ENCODE peak calls at places on chromosomes 2 and 18, in seven cellular contexts. C is GF-D8; H is globus pallidus; B is activated T-cell treated with anti-CD3 and anti-CD28 coated beads, Interleukin-2, amount 50 U/mL, for 1 hour; Q is type B pancreatic cell; J is tibial artery; X is activated CD4-positive, alpha-beta T cell treated with anti-CD3 and anti-CD28 coated beads, Interleukin-2, amount 10 ng/mL, durations not matched to agents 7 days and 5 days. M is an unnamed sample.

GRCh38 chr2:188046437-188046836 is 245.2 kb upstream of the GULP1 start:
- DNase-seq in C (no peak), H (no peak), B (no peak), Q (no peak), J (no peak), X (no peak), M (no peak)

GRCh38 chr2:119282966-119283511 is 59.4 kb downstream of the STEAP3 start:
- DNase-seq in C (no peak), H (peak), B (no peak), Q (no peak), J (peak), X (no peak), M (no peak)

GRCh38 chr2:3300224-3300623 is 77.4 kb downstream of the EIPR1 start:
- DNase-seq in C (no peak), H (no peak), B (no peak), Q (no peak), J (peak), X (no peak), M (no peak)

GRCh38 chr2:112152476-112153178 is 14.4 kb downstream of the FBLN7 start:
- DNase-seq in C (no peak), H (no peak), B (no peak), Q (peak), J (no peak), X (no peak), M (no peak)

GRCh38 chr2:62292190-62292589 is 96.3 kb downstream of the B3GNT2 start:
- DNase-seq in C (no peak), H (no peak), B (no peak), Q (no peak), J (no peak), X (no peak), M (no peak)

GRCh38 chr18:50194623-50195532 is at the start of gene MYO5B:
- DNase-seq in C (no peak), H (no peak), B (peak), Q (peak), J (no peak), X (peak), M (peak)

GRCh38 chr2:45843136-45843535 is 191.7 kb downstream of the PRKCE start:
- DNase-seq in C (no peak), H (no peak), B (no peak), Q (no peak), J (no peak), X (peak), M (no peak)

GRCh38 chr2:177711472-177712276 is 319.1 kb downstream of the AGPS start:
- DNase-seq in C (no peak), H (no peak), B (no peak), Q (no peak), J (no peak), X (no peak), M (no peak)

GRCh38 chr2:238108423-238109201 is 8.5 kb downstream of the ESPNL start:
- DNase-seq in C (no peak), H (no peak), B (peak), Q (peak), J (peak), X (peak), M (peak)

GRCh38 chr2:187372213-187372612 is 75.8 kb downstream of the CALCRL start:
- DNase-seq in C (no peak), H (no peak), B (no peak), Q (no peak), J (no peak), X (no peak), M (no peak)

GRCh38 chr2:190365499-190366204 is 22.3 kb downstream of the INPP1 start:
- DNase-seq in C (no peak), H (no peak), B (no peak), Q (no peak), J (no peak), X (no peak), M (no peak)

GRCh38 chr2:224142397-224143312 is 103.6 kb upstream of the SERPINE2 start:
- DNase-seq in C (no peak), H (peak), B (no peak), Q (no peak), J (no peak), X (no peak), M (no peak)

GRCh38 chr2:29322011-29322410 is 206.8 kb downstream of the CLIP4 start:
- DNase-seq in C (no peak), H (no peak), B (no peak), Q (no peak), J (no peak), X (no peak), M (no peak)

GRCh38 chr2:233234264-233234663 is 17.2 kb upstream of the ATG16L1 start:
- DNase-seq in C (no peak), H (no peak), B (no peak), Q (no peak), J (no peak), X (peak), M (no peak)

GRCh38 chr2:232885264-232885961 is 15.3 kb downstream of the SNORC start:
- DNase-seq in C (no peak), H (no peak), B (no peak), Q (peak), J (no peak), X (no peak), M (no peak)

GRCh38 chr18:79400091-79400590 is 4.4 kb downstream of the NFATC1 start:
- DNase-seq in C (peak), H (no peak), B (peak), Q (no peak), J (peak), X (peak), M (no peak)

GRCh38 chr2:188668017-188668663 is 306.0 kb upstream of the COL3A1 start:
- DNase-seq in C (no peak), H (no peak), B (no peak), Q (no peak), J (no peak), X (no peak), M (no peak)

GRCh38 chr2:224069172-224069571 is 30.1 kb upstream of the SERPINE2 start:
- DNase-seq in C (no peak), H (no peak), B (no peak), Q (no peak), J (no peak), X (no peak), M (no peak)

GRCh38 chr18:22174341-22175148 is 5.2 kb downstream of the GATA6 start:
- DNase-seq in C (no peak), H (no peak), B (no peak), Q (no peak), J (peak), X (no peak), M (no peak)

GRCh38 chr2:235054497-235054896 is 102.7 kb downstream of the SH3BP4 start:
- DNase-seq in C (no peak), H (no peak), B (no peak), Q (no peak), J (no peak), X (no peak), M (no peak)

GRCh38 chr2:233416706-233417105 is 62.4 kb downstream of the DGKD start:
- DNase-seq in C (no peak), H (no peak), B (no peak), Q (peak), J (no peak), X (peak), M (no peak)

GRCh38 chr2:95258271-95258670 is 16.0 kb upstream of the PROM2 start:
- DNase-seq in C (no peak), H (no peak), B (no peak), Q (no peak), J (no peak), X (no peak), M (no peak)

GRCh38 chr2:134207589-134208209 is 46.2 kb upstream of the MGAT5 start:
- DNase-seq in C (peak), H (peak), B (peak), Q (no peak), J (no peak), X (peak), M (peak)

GRCh38 chr18:1014496-1014895 is 109.8 kb downstream of the ADCYAP1 start:
- DNase-seq in C (no peak), H (no peak), B (no peak), Q (no peak), J (no peak), X (no peak), M (no peak)

GRCh38 chr18:48229445-48230052 is 179.6 kb downstream of the ZBTB7C start:
- DNase-seq in C (no peak), H (no peak), B (no peak), Q (no peak), J (no peak), X (no peak), M (no peak)

GRCh38 chr2:100034431-100034830 is 108.0 kb downstream of the AFF3 start:
- DNase-seq in C (no peak), H (no peak), B (no peak), Q (no peak), J (no peak), X (no peak), M (no peak)

GRCh38 chr18:23721711-23722479 is 32.6 kb downstream of the LAMA3 start:
- DNase-seq in C (no peak), H (no peak), B (no peak), Q (no peak), J (no peak), X (no peak), M (no peak)

GRCh38 chr2:44060990-44061389 is 65.2 kb upstream of the LRPPRC start:
- DNase-seq in C (no peak), H (no peak), B (no peak), Q (no peak), J (no peak), X (no peak), M (no peak)

GRCh38 chr18:47204908-47205522 is 28.9 kb upstream of the IER3IP1 start:
- DNase-seq in C (no peak), H (peak), B (peak), Q (no peak), J (no peak), X (peak), M (peak)

GRCh38 chr2:29262681-29263260 is 147.6 kb downstream of the CLIP4 start:
- DNase-seq in C (no peak), H (no peak), B (no peak), Q (no peak), J (no peak), X (no peak), M (no peak)

GRCh38 chr2:158722266-158723105 is 72.6 kb upstream of the DAPL1 start:
- DNase-seq in C (no peak), H (peak), B (no peak), Q (no peak), J (no peak), X (no peak), M (no peak)

GRCh38 chr18:60383865-60384264 is 11.3 kb upstream of the MC4R start:
- DNase-seq in C (no peak), H (no peak), B (no peak), Q (no peak), J (no peak), X (no peak), M (no peak)

GRCh38 chr2:218648473-218649100 is 10.8 kb downstream of the ZNF142 start:
- DNase-seq in C (no peak), H (peak), B (peak), Q (no peak), J (peak), X (peak), M (peak)

GRCh38 chr2:227793148-227793722 is 20.4 kb upstream of the CCL20 start:
- DNase-seq in C (no peak), H (no peak), B (no peak), Q (no peak), J (no peak), X (no peak), M (no peak)